ENCODE peak calls at places on chromosome 17, in five cellular contexts. D is GM12878, M is K562, Y is HepG2, L is GM23338. Z is an unnamed sample.
A peak's percentile ranks its signal among the peaks of the same experiment; 100 is the strongest.

GRCh38 chr17:48382989-48383388 is 47.0 kb downstream of the SKAP1 start:
- DNase-seq in D (no peak), M (no peak), Y (no peak), L (no peak), Z (no peak)

GRCh38 chr17:42027961-42028790 is 8.3 kb downstream of the NKIRAS2 start:
- DNase-seq in D (no peak), M (peak; percentile 50), Y (peak; percentile 79), L (peak; percentile 92), Z (peak; percentile 76)

GRCh38 chr17:8393470-8394231 is 4.0 kb downstream of the RNF222 start:
- DNase-seq in D (no peak), M (no peak), Y (no peak), L (no peak), Z (no peak)

GRCh38 chr17:82587234-82588086 is 60.8 kb downstream of the WDR45B start:
- DNase-seq in D (no peak), M (no peak), Y (no peak), L (no peak), Z (no peak)

GRCh38 chr17:66542183-66542966 is 240.0 kb downstream of the PRKCA start:
- DNase-seq in D (peak; percentile 62), M (no peak), Y (no peak), L (no peak), Z (no peak)

GRCh38 chr17:72270530-72270929 is 149.7 kb downstream of the SOX9 start:
- DNase-seq in D (no peak), M (no peak), Y (no peak), L (no peak), Z (no peak)

GRCh38 chr17:80899402-80900268 is 92.0 kb upstream of the CHMP6 start:
- DNase-seq in D (no peak), M (peak; percentile 81), Y (peak; percentile 29), L (peak; percentile 87), Z (peak; percentile 85)

GRCh38 chr17:51365090-51365489 is 104.7 kb downstream of the UTP18 start:
- DNase-seq in D (no peak), M (no peak), Y (no peak), L (no peak), Z (no peak)

GRCh38 chr17:79303641-79304205 is 229.1 kb downstream of the ENGASE start:
- DNase-seq in D (no peak), M (no peak), Y (no peak), L (no peak), Z (no peak)

GRCh38 chr17:78118801-78119241 is 9.7 kb downstream of the TMC6 start:
- DNase-seq in D (no peak), M (no peak), Y (no peak), L (no peak), Z (no peak)

GRCh38 chr17:10772425-10773380 is 31.2 kb downstream of the TMEM238L start:
- DNase-seq in D (no peak), M (peak; percentile 43), Y (peak; percentile 33), L (peak; percentile 93), Z (peak; percentile 89)

GRCh38 chr17:79393358-79394038 is 217.4 kb downstream of the RBFOX3 start:
- DNase-seq in D (no peak), M (peak; percentile 85), Y (peak; percentile 50), L (peak; percentile 86), Z (peak; percentile 93)

GRCh38 chr17:948284-948852 is 31.2 kb downstream of the NXN start:
- DNase-seq in D (no peak), M (no peak), Y (no peak), L (peak; percentile 83), Z (peak; percentile 63)

GRCh38 chr17:45428954-45429337 is 3.7 kb downstream of the ARHGAP27 start:
- DNase-seq in D (no peak), M (no peak), Y (no peak), L (peak; percentile 66), Z (no peak)

GRCh38 chr17:9020096-9020823 is 1.1 kb upstream of the NTN1 start:
- DNase-seq in D (no peak), M (no peak), Y (no peak), L (no peak), Z (no peak)

GRCh38 chr17:28842282-28843012 is at the start of gene FAM222B:
- DNase-seq in D (peak; percentile 51), M (peak; percentile 99), Y (peak; percentile 79), L (peak; percentile 95), Z (peak; percentile 89)

GRCh38 chr17:57294629-57295501 is 38.5 kb downstream of the MSI2 start:
- DNase-seq in D (no peak), M (no peak), Y (peak; percentile 21), L (peak; percentile 55), Z (no peak)

GRCh38 chr17:57292086-57292485 is 35.8 kb downstream of the MSI2 start:
- DNase-seq in D (no peak), M (no peak), Y (no peak), L (no peak), Z (no peak)

GRCh38 chr17:57295526-57296023 is 39.3 kb downstream of the MSI2 start:
- DNase-seq in D (no peak), M (no peak), Y (no peak), L (no peak), Z (no peak)

GRCh38 chr17:57293077-57293476 is 36.8 kb downstream of the MSI2 start:
- DNase-seq in D (no peak), M (no peak), Y (peak; percentile 92), L (no peak), Z (no peak)

GRCh38 chr17:57294075-57294474 is 37.8 kb downstream of the MSI2 start:
- DNase-seq in D (no peak), M (no peak), Y (no peak), L (no peak), Z (no peak)
- TF ChIP-seq CREB1 in D (no peak), M (no peak), Y (no peak), L (no peak), Z (no peak)

GRCh38 chr17:60390223-60390622 is 1.7 kb downstream of the USP32 start:
- DNase-seq in D (no peak), M (no peak), Y (no peak), L (no peak), Z (no peak)

GRCh38 chr17:60392042-60392844 is at the start of gene USP32:
- DNase-seq in D (peak; percentile 96), M (peak; percentile 93), Y (peak; percentile 96), L (peak; percentile 99), Z (peak; percentile 98)

GRCh38 chr17:60391419-60392041 is 403 bp downstream of the USP32 start:
- DNase-seq in D (no peak), M (no peak), Y (no peak), L (peak; percentile 78), Z (peak; percentile 65)

GRCh38 chr17:60392845-60393702 is 1.1 kb upstream of the USP32 start:
- DNase-seq in D (peak; percentile 48), M (no peak), Y (peak; percentile 44), L (peak; percentile 26), Z (no peak)

DNA sequence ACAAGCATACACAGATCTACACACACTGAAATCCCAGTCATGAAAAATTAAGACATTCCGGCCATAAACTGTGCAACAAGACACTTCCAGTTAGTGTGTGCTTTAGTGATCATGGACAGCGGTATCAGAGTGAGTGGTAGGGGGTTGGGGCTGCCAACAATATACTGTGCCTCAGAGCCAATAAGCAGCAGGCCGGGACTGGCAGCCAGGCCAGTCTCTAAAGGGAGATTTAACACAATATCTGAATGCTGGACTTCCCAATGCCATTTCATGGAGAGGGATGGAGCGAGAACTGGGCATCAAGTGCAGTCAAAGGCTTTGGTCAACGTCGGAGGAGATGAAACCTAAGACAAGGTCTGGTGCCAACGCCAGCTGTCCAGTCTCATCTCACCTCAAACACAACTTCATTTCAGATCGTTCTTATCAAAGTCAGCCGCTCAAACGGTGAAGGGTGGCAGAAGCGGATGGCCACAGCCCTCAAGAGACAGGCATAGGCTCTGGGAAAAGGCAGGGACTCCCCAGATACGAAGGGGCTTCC is 983 bp downstream of the USP32 start:
- DNase-seq in D (no peak), M (no peak), Y (peak; percentile 39), L (no peak), Z (no peak)
- TF ChIP-seq CREB1 in D (no peak), M (no peak), Y (no peak), L (no peak), Z (no peak)

DNA sequence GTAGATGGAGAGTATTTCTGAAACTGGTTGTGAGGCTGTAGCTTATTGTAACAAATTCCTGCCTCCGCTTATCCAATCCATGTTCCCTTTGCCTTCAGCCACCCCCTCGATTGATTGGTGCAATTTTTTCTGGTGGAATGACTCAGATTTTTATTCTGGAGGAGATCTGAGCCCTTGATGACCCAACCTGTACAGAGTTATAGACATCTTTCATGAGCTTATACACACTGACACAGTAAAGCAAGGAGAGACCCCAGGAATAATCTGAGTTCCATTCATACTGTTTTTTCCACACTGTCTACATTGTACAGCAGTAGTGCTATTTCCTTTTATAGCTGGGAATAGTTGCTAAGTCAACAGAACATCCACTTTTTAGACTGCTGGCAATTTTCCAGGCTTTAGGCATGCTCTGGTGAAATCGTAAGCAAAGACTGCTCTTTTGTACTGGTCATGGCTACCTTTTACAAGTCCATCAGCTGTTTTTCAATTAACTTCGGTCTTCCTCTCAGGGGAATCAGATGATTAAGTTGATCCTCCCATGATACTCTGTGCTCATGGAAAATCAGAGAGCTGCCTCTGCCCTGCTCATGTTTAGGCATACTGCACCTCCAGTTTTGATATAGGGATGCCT is 30.1 kb downstream of the CCL4 start:
- DNase-seq in D (no peak), M (no peak), Y (peak; percentile 81), L (no peak), Z (no peak)
- TF ChIP-seq CREB1 in D (no peak), M (no peak), Y (no peak), L (no peak), Z (no peak)

GRCh38 chr17:50057521-50057991 is 1.6 kb downstream of the ITGA3 start:
- DNase-seq in D (no peak), M (no peak), Y (no peak), L (no peak), Z (no peak)

GRCh38 chr17:50056961-50057330 is 1.0 kb downstream of the ITGA3 start:
- DNase-seq in D (no peak), M (no peak), Y (no peak), L (peak; percentile 49), Z (peak; percentile 41)

GRCh38 chr17:50055055-50055425 is 870 bp upstream of the ITGA3 start:
- DNase-seq in D (no peak), M (no peak), Y (no peak), L (peak; percentile 84), Z (peak; percentile 69)

GRCh38 chr17:50055426-50056216 is at the start of gene ITGA3:
- DNase-seq in D (no peak), M (peak; percentile 84), Y (no peak), L (peak; percentile 95), Z (peak; percentile 90)

DNA sequence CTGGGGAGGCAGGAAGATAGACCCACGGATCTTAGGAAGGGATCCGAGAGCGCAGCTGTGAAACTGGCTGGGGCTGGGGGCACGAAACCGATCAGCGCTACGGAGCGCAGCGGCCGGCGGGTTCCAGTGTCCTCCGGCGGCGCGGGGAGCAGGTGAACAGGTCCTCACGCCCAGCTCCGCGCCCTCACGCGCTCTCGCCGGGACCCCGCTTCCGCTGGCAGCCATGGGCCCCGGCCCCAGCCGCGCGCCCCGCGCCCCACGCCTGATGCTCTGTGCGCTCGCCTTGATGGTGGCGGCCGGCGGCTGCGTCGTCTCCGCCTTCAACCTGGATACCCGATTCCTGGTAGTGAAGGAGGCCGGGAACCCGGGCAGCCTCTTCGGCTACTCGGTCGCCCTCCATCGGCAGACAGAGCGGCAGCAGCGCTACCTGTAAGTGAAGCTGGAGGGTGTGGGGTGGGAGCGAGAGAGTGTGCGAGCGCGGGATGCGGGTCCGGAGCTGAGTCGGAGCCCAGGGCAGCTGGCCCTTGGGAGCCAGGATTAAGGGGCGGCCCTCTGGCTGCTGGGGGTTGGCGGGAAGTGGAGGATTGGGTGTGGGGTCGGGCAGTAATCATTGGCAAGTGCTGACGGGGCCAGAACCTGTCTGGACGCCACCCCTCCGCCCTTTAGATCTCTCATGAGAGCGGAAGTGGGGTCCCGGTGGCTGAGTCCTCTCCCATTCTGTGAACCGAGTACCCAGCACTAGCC is 479 bp downstream of the ITGA3 start:
- DNase-seq in D (no peak), M (peak; percentile 45), Y (peak; percentile 45), L (peak; percentile 92), Z (peak; percentile 89)
- TF ChIP-seq CREB1 in D (no peak), M (no peak), Y (no peak), L (no peak), Z (no peak)